ENCODE peak calls at places on chromosomes 4 and X, in seven cellular contexts. N is spleen, R is SK-N-MC, H is sigmoid colon, X is GM12892, V is HCT116, D is stomach. M is an unnamed sample.

GRCh38 chrX:47863187-47863586 is 26.5 kb downstream of the ZNF81 start:
- DNase-seq in X (no peak), N (no peak), H (no peak), D (peak; percentile 52), R (no peak), V (no peak), M (no peak)

GRCh38 chr4:71974681-71975080 is 57.1 kb upstream of the NPFFR2 start:
- DNase-seq in H (no peak), X (no peak), N (no peak), D (no peak), V (no peak), R (no peak), M (no peak)

GRCh38 chr4:185382754-185383153 is 13.0 kb downstream of the LRP2BP start:
- DNase-seq in N (no peak), V (no peak), R (no peak), X (no peak), H (no peak), D (no peak), M (no peak)

GRCh38 chr4:7140692-7141069 is 51.7 kb upstream of the SORCS2 start:
- DNase-seq in N (no peak), V (no peak), H (no peak), X (no peak), D (no peak), R (no peak), M (peak; percentile 52)

GRCh38 chr4:80043534-80043933 is 29.5 kb downstream of the ANTXR2 start:
- DNase-seq in R (no peak), X (no peak), D (no peak), N (no peak), H (no peak), V (no peak), M (no peak)

GRCh38 chr4:179095585-179096228 is 1653.5 kb upstream of the AGA start:
- DNase-seq in X (no peak), V (no peak), N (no peak), H (no peak), R (peak; percentile 22), D (no peak), M (no peak)

GRCh38 chrX:130502023-130502570 is 100.3 kb downstream of the RBMX2 start:
- DNase-seq in D (no peak), V (no peak), R (no peak), X (no peak), H (no peak), N (no peak), M (no peak)

GRCh38 chrX:110671068-110671803 is 124.4 kb downstream of the CHRDL1 start:
- DNase-seq in D (no peak), H (no peak), V (no peak), R (no peak), N (no peak), X (no peak), M (no peak)

GRCh38 chr4:16764622-16765021 is 133.8 kb downstream of the LDB2 start:
- DNase-seq in H (no peak), N (no peak), X (no peak), D (no peak), V (no peak), R (no peak), M (no peak)

GRCh38 chr4:140710784-140711622 is 45.2 kb downstream of the TBC1D9 start:
- DNase-seq in X (no peak), R (no peak), H (no peak), D (no peak), V (no peak), N (no peak), M (no peak)

GRCh38 chrX:115226929-115227328 is 7.0 kb downstream of the LRCH2 start:
- DNase-seq in H (no peak), X (no peak), N (no peak), D (no peak), R (no peak), V (peak; percentile 34), M (no peak)

GRCh38 chr4:6657242-6658203 is 17.0 kb downstream of the MRFAP1 start:
- DNase-seq in X (no peak), V (no peak), N (no peak), D (no peak), R (no peak), H (no peak), M (no peak)

GRCh38 chrX:15680401-15680800 is 15.8 kb upstream of the CLTRN start:
- DNase-seq in D (no peak), H (no peak), N (no peak), V (no peak), R (no peak), X (no peak), M (no peak)

GRCh38 chr4:129437347-129437746 is 341.4 kb downstream of the C4orf33 start:
- DNase-seq in R (no peak), N (no peak), V (no peak), H (no peak), X (no peak), D (no peak), M (no peak)

GRCh38 chr4:99077177-99077576 is 11.4 kb downstream of the ADH5 start:
- DNase-seq in X (no peak), R (no peak), H (no peak), N (no peak), V (no peak), D (no peak), M (no peak)

GRCh38 chr4:107760281-107760947 is 40.4 kb upstream of the PAPSS1 start:
- DNase-seq in D (peak; percentile 68), N (no peak), X (no peak), V (no peak), H (no peak), R (no peak), M (no peak)

GRCh38 chrX:153944140-153944799 is at the start of gene RENBP:
- DNase-seq in R (no peak), X (no peak), D (peak; percentile 45), N (peak; percentile 92), H (no peak), V (no peak), M (no peak)

GRCh38 chr4:879730-880079 is 52.4 kb downstream of the GAK start:
- DNase-seq in R (no peak), X (no peak), H (no peak), V (no peak), N (no peak), D (no peak), M (no peak)

GRCh38 chr4:71453516-71453915 is 114.7 kb downstream of the SLC4A4 start:
- DNase-seq in N (no peak), V (no peak), H (no peak), R (no peak), D (no peak), X (no peak), M (no peak)

GRCh38 chrX:24479924-24480722 is 15.0 kb downstream of the PDK3 start:
- DNase-seq in R (no peak), N (peak; percentile 83), D (no peak), H (no peak), X (no peak), V (no peak), M (peak; percentile 80)

GRCh38 chr4:78603384-78603783 is 51.8 kb downstream of the ANXA3 start:
- DNase-seq in N (no peak), R (no peak), V (no peak), D (no peak), H (no peak), X (no peak), M (no peak)

GRCh38 chr4:95466791-95467190 is 82.0 kb downstream of the UNC5C start:
- DNase-seq in X (no peak), D (no peak), H (no peak), N (no peak), V (no peak), R (no peak), M (no peak)

DNA sequence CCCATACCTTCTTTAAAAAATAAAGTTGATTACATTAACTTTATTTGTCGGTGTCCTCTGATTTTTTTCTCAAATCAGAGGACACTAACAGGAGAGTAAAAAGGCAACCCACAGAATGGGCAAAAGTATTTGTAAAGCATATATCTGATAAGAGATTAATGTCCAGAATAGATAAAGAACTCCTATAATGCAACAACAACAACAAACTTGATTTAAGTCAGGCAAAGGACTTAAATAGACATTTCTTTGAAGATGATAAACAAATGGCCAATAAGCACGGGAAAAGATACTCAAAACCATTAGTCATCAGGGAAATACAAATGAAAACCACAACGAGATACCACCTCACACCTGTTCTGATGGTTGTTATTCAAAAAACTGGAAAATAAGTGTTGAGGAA is 28.7 kb downstream of the DOCK11 start:
- DNase-seq in V (no peak), X (no peak), D (no peak), H (no peak), N (no peak), R (no peak), M (no peak)
- TF ChIP-seq POLR2AphosphoS5 in V (no peak), X (no peak), D (no peak), H (no peak), N (no peak), R (no peak), M (no peak)

GRCh38 chr4:123585111-123585510 is 188.5 kb downstream of the SPRY1 start:
- DNase-seq in R (no peak), V (no peak), N (no peak), D (no peak), X (no peak), H (no peak), M (no peak)

GRCh38 chr4:123591875-123592274 is 195.3 kb downstream of the SPRY1 start:
- DNase-seq in D (no peak), V (no peak), R (no peak), N (no peak), H (no peak), X (no peak), M (no peak)

GRCh38 chr4:123588631-123589223 is 192.1 kb downstream of the SPRY1 start:
- DNase-seq in R (no peak), D (no peak), X (no peak), V (no peak), N (no peak), H (no peak), M (no peak)

GRCh38 chr4:123589361-123589760 is 192.8 kb downstream of the SPRY1 start:
- DNase-seq in X (no peak), N (no peak), D (no peak), H (no peak), V (no peak), R (no peak), M (no peak)

DNA sequence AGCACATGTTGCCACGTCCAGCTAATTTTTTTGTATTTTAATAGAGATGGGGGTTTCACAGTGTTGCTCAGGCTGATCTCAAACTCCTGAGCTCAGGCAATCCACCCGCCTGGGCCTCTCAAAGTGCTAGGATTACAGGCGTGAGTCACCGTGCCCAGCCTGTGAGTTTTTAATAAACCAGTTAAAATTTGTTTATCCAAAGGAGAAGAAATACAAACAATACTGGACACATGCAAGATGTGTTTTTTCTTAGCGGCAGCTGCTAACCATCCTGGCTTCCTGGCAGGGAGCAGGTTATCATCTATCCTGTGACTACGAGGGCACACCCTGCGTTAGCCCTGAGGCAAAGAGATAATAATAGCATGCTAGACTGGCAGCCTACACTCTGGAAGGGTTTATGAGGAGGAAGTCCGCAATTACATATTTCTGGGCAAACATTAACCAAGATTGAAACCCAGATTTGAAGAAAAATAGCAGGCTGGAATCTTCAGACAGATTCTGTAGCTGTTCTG is 191.4 kb downstream of the SPRY1 start:
- DNase-seq in R (no peak), H (peak; percentile 84), D (peak; percentile 43), N (no peak), V (peak; percentile 63), X (no peak), M (peak; percentile 30)
- TF ChIP-seq POLR2AphosphoS5 in R (no peak), H (peak; percentile 55), D (peak; percentile 66), N (no peak), V (peak; percentile 35), X (no peak), M (peak; percentile 79)

GRCh38 chr4:40831462-40831861 is 81.7 kb downstream of the NSUN7 start:
- DNase-seq in H (no peak), X (no peak), N (no peak), V (no peak), D (no peak), R (no peak), M (no peak)
- TF ChIP-seq POLR2AphosphoS5 in H (no peak), X (no peak), N (no peak), V (no peak), D (no peak), R (no peak), M (peak; percentile 9)

GRCh38 chrX:55451990-55452824 is at the start of gene MAGEH1:
- DNase-seq in R (peak; percentile 39), V (no peak), N (peak; percentile 93), H (peak; percentile 92), D (peak; percentile 81), X (peak; percentile 37), M (peak; percentile 85)
- TF ChIP-seq POLR2AphosphoS5 in R (peak; percentile 79), V (no peak), N (peak; percentile 92), H (peak; percentile 78), D (peak; percentile 81), X (peak; percentile 28), M (no peak)